ENCODE peak calls at places on chromosome 22, in five cellular contexts. Q, R, W, C and T are unnamed samples.
A peak's percentile ranks its signal among the peaks of the same experiment; 100 is the strongest.

GRCh38 chr22:26835929-26836528 is 178.6 kb downstream of the MIAT start:
- DNase-seq in Q (peak; percentile 44), R (peak; percentile 41), W (peak; percentile 44), C (peak; percentile 57), T (peak; percentile 36)

GRCh38 chr22:26585104-26585790 is 4.7 kb downstream of the TPST2 start:
- DNase-seq in Q (no peak), R (peak; percentile 72), W (no peak), C (peak; percentile 93), T (peak; percentile 45)

GRCh38 chr22:41367039-41367679 is 14.6 kb upstream of the TEF start:
- DNase-seq in Q (peak; percentile 38), R (peak; percentile 98), W (peak; percentile 95), C (peak; percentile 93), T (peak; percentile 98)

GRCh38 chr22:36294801-36295200 is 41.9 kb downstream of the APOL1 start:
- DNase-seq in Q (no peak), R (no peak), W (no peak), C (no peak), T (no peak)

GRCh38 chr22:39299829-39300178 is 19.6 kb downstream of the RPL3 start:
- DNase-seq in Q (no peak), R (no peak), W (peak; percentile 25), C (no peak), T (no peak)

GRCh38 chr22:37492428-37493344 is 6.5 kb upstream of the MFNG start:
- DNase-seq in Q (peak; percentile 62), R (no peak), W (peak; percentile 45), C (peak; percentile 79), T (no peak)

GRCh38 chr22:27348634-27349033 is 452.9 kb downstream of the MN1 start:
- DNase-seq in Q (no peak), R (no peak), W (no peak), C (peak; percentile 91), T (no peak)

GRCh38 chr22:42905702-42906183 is 48.7 kb upstream of the ARFGAP3 start:
- DNase-seq in Q (no peak), R (no peak), W (peak; percentile 41), C (no peak), T (peak; percentile 87)

GRCh38 chr22:36884314-36885158 is 23.7 kb downstream of the NCF4 start:
- DNase-seq in Q (no peak), R (no peak), W (no peak), C (peak; percentile 54), T (no peak)

GRCh38 chr22:37748659-37749058 is 51.8 kb downstream of the TRIOBP start:
- DNase-seq in Q (no peak), R (no peak), W (no peak), C (no peak), T (no peak)

GRCh38 chr22:20015971-20016733 is 471 bp downstream of the ARVCF start:
- DNase-seq in Q (no peak), R (no peak), W (peak; percentile 33), C (peak; percentile 38), T (peak; percentile 47)

GRCh38 chr22:37366601-37367000 is 60.7 kb downstream of the ELFN2 start:
- DNase-seq in Q (no peak), R (no peak), W (no peak), C (no peak), T (no peak)

GRCh38 chr22:45199723-45200122 is 36.0 kb downstream of the NUP50 start:
- DNase-seq in Q (no peak), R (no peak), W (no peak), C (no peak), T (no peak)

GRCh38 chr22:45499746-45500145 is 2.9 kb upstream of the FBLN1 start:
- DNase-seq in Q (no peak), R (no peak), W (peak; percentile 30), C (no peak), T (no peak)

GRCh38 chr22:19706661-19707151 is 7.6 kb upstream of the SEPTIN5 start:
- DNase-seq in Q (no peak), R (no peak), W (no peak), C (peak; percentile 38), T (no peak)

GRCh38 chr22:37560682-37561208 is 465 bp downstream of the CDC42EP1 start:
- DNase-seq in Q (no peak), R (peak; percentile 68), W (peak; percentile 34), C (peak; percentile 67), T (no peak)

GRCh38 chr22:39090426-39091064 is 6.5 kb upstream of the APOBEC3H start:
- DNase-seq in Q (no peak), R (no peak), W (peak; percentile 60), C (peak; percentile 18), T (peak; percentile 53)

GRCh38 chr22:26054846-26055245 is 114.4 kb upstream of the SEZ6L start:
- DNase-seq in Q (no peak), R (no peak), W (no peak), C (no peak), T (no peak)

GRCh38 chr22:31291716-31292644 is at the start of gene PIK3IP1:
- DNase-seq in Q (peak; percentile 66), R (peak; percentile 88), W (peak; percentile 95), C (peak; percentile 91), T (peak; percentile 92)

GRCh38 chr22:49006207-49007012 is 821.3 kb downstream of the BRD1 start:
- DNase-seq in Q (no peak), R (no peak), W (no peak), C (no peak), T (peak; percentile 23)

GRCh38 chr22:49004484-49005399 is 822.9 kb downstream of the BRD1 start:
- DNase-seq in Q (no peak), R (no peak), W (no peak), C (no peak), T (peak; percentile 16)

GRCh38 chr22:49007013-49007653 is 820.5 kb downstream of the BRD1 start:
- DNase-seq in Q (no peak), R (no peak), W (no peak), C (no peak), T (peak; percentile 17)

GRCh38 chr22:49008682-49009235 is 818.9 kb downstream of the BRD1 start:
- DNase-seq in Q (no peak), R (no peak), W (no peak), C (no peak), T (peak; percentile 14)

GRCh38 chr22:49005557-49005956 is 822.1 kb downstream of the BRD1 start:
- DNase-seq in Q (no peak), R (no peak), W (no peak), C (no peak), T (no peak)
- H3K9me3 ChIP-seq in Q (no peaks in the 10 kb centered on the region), R (no peaks in the 10 kb centered on the region), W (no peaks in the 10 kb centered on the region), C (peaks cover 3% of the 10 kb centered on the region), T (peaks cover 12% of the 10 kb centered on the region)

GRCh38 chr22:47450876-47451475 is 688.5 kb downstream of the TBC1D22A start:
- DNase-seq in Q (no peak), R (no peak), W (no peak), C (no peak), T (no peak)

GRCh38 chr22:47446821-47447810 is 684.7 kb downstream of the TBC1D22A start:
- DNase-seq in Q (no peak), R (no peak), W (no peak), C (no peak), T (no peak)

GRCh38 chr22:47452184-47452583 is 689.7 kb downstream of the TBC1D22A start:
- DNase-seq in Q (peak; percentile 10), R (no peak), W (no peak), C (no peak), T (no peak)

GRCh38 chr22:47448231-47449035 is 686.0 kb downstream of the TBC1D22A start:
- DNase-seq in Q (no peak), R (no peak), W (no peak), C (no peak), T (no peak)

GRCh38 chr22:47449508-47450270 is 687.2 kb downstream of the TBC1D22A start:
- DNase-seq in Q (no peak), R (no peak), W (no peak), C (no peak), T (no peak)
- H3K9me3 ChIP-seq in Q (peaks cover 2% of the 10 kb centered on the region), R (no peaks in the 10 kb centered on the region), W (no peaks in the 10 kb centered on the region), C (peaks cover 7% of the 10 kb centered on the region), T (peaks cover 8% of the 10 kb centered on the region)

GRCh38 chr22:50422046-50422445 is 52.8 kb downstream of the SBF1 start:
- DNase-seq in Q (no peak), R (no peak), W (no peak), C (no peak), T (no peak)

GRCh38 chr22:50423956-50424355 is 50.9 kb downstream of the SBF1 start:
- DNase-seq in Q (no peak), R (no peak), W (no peak), C (no peak), T (no peak)

GRCh38 chr22:50420581-50420980 is 54.3 kb downstream of the SBF1 start:
- DNase-seq in Q (no peak), R (no peak), W (no peak), C (no peak), T (no peak)

GRCh38 chr22:50422961-50423815 is 51.6 kb downstream of the SBF1 start:
- DNase-seq in Q (no peak), R (no peak), W (no peak), C (no peak), T (no peak)

DNA sequence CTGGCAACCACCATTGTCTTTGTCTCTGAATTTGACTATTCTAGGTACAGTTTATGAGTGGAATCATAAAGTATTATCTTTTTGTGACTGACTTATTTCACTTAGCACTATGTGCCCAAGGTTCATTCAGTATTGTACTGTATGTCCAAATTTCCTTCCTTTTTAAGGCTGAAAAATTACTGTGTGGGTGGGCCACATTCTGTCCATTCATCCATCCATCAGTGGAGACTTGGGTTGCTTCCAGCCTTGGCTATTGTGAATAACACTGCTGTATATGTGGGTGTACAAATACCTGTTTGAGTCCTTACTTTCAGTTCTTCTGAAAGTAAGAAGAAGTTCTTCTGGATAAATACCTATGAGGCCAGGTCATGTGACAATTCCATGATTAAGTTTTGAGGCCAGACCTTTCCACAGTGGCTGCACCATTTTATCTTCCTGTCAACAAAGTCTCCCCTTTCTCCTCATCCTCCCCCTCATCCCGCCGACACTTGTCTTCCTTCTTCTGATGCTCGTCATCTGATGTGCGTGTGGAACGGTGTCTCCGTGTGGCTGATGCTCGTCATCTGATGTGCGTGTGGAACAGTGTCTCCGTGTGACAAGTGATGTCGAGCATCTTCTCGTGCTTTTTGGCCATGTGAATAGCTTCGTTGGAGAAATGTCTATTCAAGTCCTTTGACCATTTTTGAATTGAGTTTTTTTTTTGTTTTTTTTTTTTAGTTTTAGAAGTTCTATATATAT is 49.5 kb downstream of the SBF1 start:
- DNase-seq in Q (no peak), R (no peak), W (no peak), C (no peak), T (no peak)
- H3K9me3 ChIP-seq in Q (peaks cover 3% of the 10 kb centered on the region), R (no peaks in the 10 kb centered on the region), W (no peaks in the 10 kb centered on the region), C (no peaks in the 10 kb centered on the region), T (no peaks in the 10 kb centered on the region)

GRCh38 chr22:48432721-48433518 is 1394.8 kb downstream of the BRD1 start:
- DNase-seq in Q (no peak), R (no peak), W (no peak), C (peak; percentile 70), T (no peak)

GRCh38 chr22:48431536-48432315 is 1395.9 kb downstream of the BRD1 start:
- DNase-seq in Q (no peak), R (no peak), W (no peak), C (no peak), T (no peak)

GRCh38 chr22:48429621-48430020 is 1398.1 kb downstream of the BRD1 start:
- DNase-seq in Q (no peak), R (no peak), W (no peak), C (no peak), T (no peak)

GRCh38 chr22:48428556-48429371 is 1398.9 kb downstream of the BRD1 start:
- DNase-seq in Q (no peak), R (no peak), W (no peak), C (peak; percentile 50), T (no peak)

DNA sequence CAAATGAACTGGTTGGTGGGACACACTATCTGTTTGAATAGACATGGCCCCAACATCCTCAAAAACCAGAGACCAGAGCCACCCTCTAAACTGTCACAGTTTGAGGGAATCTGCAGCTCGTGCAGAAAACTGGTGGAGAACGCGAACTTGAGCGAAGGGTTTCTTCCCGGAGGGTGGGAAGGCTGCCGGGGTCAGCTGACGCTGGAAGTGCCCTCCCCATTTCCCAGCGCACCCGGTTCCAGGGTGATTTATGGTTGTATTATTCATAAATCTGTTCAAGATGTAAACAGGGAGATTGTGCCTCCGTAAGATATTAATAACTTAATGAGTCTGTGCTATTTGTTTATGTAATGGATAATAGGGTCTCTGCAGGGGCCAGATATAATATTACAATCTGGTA is 1396.7 kb downstream of the BRD1 start:
- DNase-seq in Q (no peak), R (no peak), W (no peak), C (no peak), T (no peak)
- H3K9me3 ChIP-seq in Q (no peaks in the 10 kb centered on the region), R (no peaks in the 10 kb centered on the region), W (no peaks in the 10 kb centered on the region), C (no peaks in the 10 kb centered on the region), T (no peaks in the 10 kb centered on the region)